ENCODE peak calls at places on chromosomes 3 and 15, in five cellular contexts. F is NCI-H1092 treated with DMSO at 0.1 percent for 48 hours, Q is MCF 10A, K is GDM1, W is non-pigmented ciliary epithelial cell. U is an unnamed sample.

GRCh38 chr3:150407818-150408231 is 273 bp upstream of the TSC22D2 start:
- DNase-seq in W (no peak), Q (peak), K (no peak), F (no peak), U (peak)

GRCh38 chr3:46966811-46967210 is 9.7 kb downstream of the CCDC12 start:
- DNase-seq in W (no peak), Q (no peak), F (no peak), K (no peak), U (no peak)

GRCh38 chr3:65605876-65606432 is 432.8 kb downstream of the MAGI1 start:
- DNase-seq in Q (peak), W (no peak), F (no peak), K (no peak), U (no peak)

GRCh38 chr3:160065282-160065681 is 76.6 kb downstream of the IL12A start:
- DNase-seq in F (no peak), K (no peak), Q (no peak), W (no peak), U (no peak)

GRCh38 chr3:14938964-14939363 is 8.4 kb upstream of the NR2C2 start:
- DNase-seq in F (no peak), K (no peak), W (no peak), Q (no peak), U (no peak)

GRCh38 chr15:76576526-76577279 is 240.1 kb downstream of the ISL2 start:
- DNase-seq in W (peak), K (no peak), F (no peak), Q (peak), U (no peak)

GRCh38 chr3:119955972-119956371 is 138.3 kb downstream of the GSK3B start:
- DNase-seq in K (no peak), Q (no peak), W (no peak), F (no peak), U (no peak)

GRCh38 chr15:40146037-40146436 is 14.8 kb upstream of the BUB1B start:
- DNase-seq in K (no peak), Q (peak), F (no peak), W (no peak), U (no peak)

GRCh38 chr3:57682284-57682683 is 10.6 kb downstream of the DENND6A start:
- DNase-seq in Q (peak), F (no peak), K (no peak), W (no peak), U (no peak)

GRCh38 chr15:70451861-70452653 is 311.3 kb downstream of the UACA start:
- DNase-seq in Q (no peak), K (no peak), F (no peak), W (no peak), U (no peak)

GRCh38 chr3:121883507-121883906 is 10.7 kb upstream of the SLC15A2 start:
- DNase-seq in Q (peak), F (no peak), W (no peak), K (no peak), U (peak)

GRCh38 chr15:85788796-85789495 is 5.8 kb downstream of the KLHL25 start:
- DNase-seq in K (no peak), F (no peak), Q (no peak), W (no peak), U (no peak)

GRCh38 chr3:67765575-67765974 is 111.2 kb upstream of the SUCLG2 start:
- DNase-seq in W (peak), F (no peak), Q (peak), K (no peak), U (no peak)

GRCh38 chr3:33364531-33365128 is 75.6 kb downstream of the UBP1 start:
- DNase-seq in Q (no peak), K (no peak), F (no peak), W (peak), U (no peak)

GRCh38 chr3:125431391-125431790 is 56.3 kb upstream of the ZNF148 start:
- DNase-seq in F (no peak), W (no peak), K (no peak), Q (no peak), U (no peak)

GRCh38 chr3:124263168-124263567 is 271.2 kb upstream of the ROPN1 start:
- DNase-seq in Q (peak), W (peak), K (no peak), F (no peak), U (no peak)

GRCh38 chr3:82790307-82791097 is 1029.1 kb upstream of the GBE1 start:
- DNase-seq in F (no peak), W (no peak), K (no peak), Q (no peak), U (no peak)

GRCh38 chr15:27686376-27686775 is 412.7 kb downstream of the OCA2 start:
- DNase-seq in Q (no peak), F (no peak), W (peak), K (no peak), U (no peak)

GRCh38 chr3:51271172-51271571 is 113.9 kb upstream of the MANF start:
- DNase-seq in W (no peak), K (no peak), F (no peak), Q (no peak), U (no peak)

GRCh38 chr3:179853176-179853575 is 183.6 kb downstream of the PEX5L start:
- DNase-seq in F (no peak), W (peak), K (peak), Q (no peak), U (no peak)

GRCh38 chr15:78059110-78059839 is 18.2 kb downstream of the TBC1D2B start:
- DNase-seq in Q (peak), F (no peak), K (no peak), W (no peak), U (no peak)

GRCh38 chr3:127377801-127378442 is 90.1 kb upstream of the PRR20G start:
- DNase-seq in W (no peak), F (no peak), K (no peak), Q (no peak), U (no peak)

GRCh38 chr3:67083277-67083676 is 85.2 kb downstream of the KBTBD8 start:
- DNase-seq in Q (no peak), W (no peak), F (no peak), K (peak), U (no peak)

GRCh38 chr3:185066251-185066650 is 86.6 kb downstream of the C3orf70 start:
- DNase-seq in W (no peak), F (no peak), K (no peak), Q (no peak), U (no peak)

GRCh38 chr3:197528190-197528589 is 27.6 kb downstream of the BDH1 start:
- DNase-seq in Q (no peak), K (no peak), F (no peak), W (no peak), U (no peak)

GRCh38 chr15:63191895-63192603 is 2.6 kb downstream of the RAB8B start:
- DNase-seq in F (no peak), Q (no peak), W (no peak), K (peak), U (no peak)

GRCh38 chr15:39392469-39393047 is 188.3 kb upstream of the THBS1 start:
- DNase-seq in K (no peak), Q (no peak), W (no peak), F (no peak), U (no peak)

GRCh38 chr3:10437995-10438901 is 67.1 kb downstream of the ATP2B2 start:
- DNase-seq in Q (no peak), F (no peak), K (no peak), W (peak), U (no peak)

U was measured in SHP77.